ENCODE peak calls at places on chromosome 6, in nine cellular contexts. P, R, U, I, S, Y, N, B and F are unnamed samples.

GRCh38 chr6:1091905-1092304 is 220.0 kb upstream of the FOXQ1 start:
- DNase-seq in R (peak), U (no peak), Y (no peak), I (no peak), S (no peak), B (no peak), P (no peak), N (no peak), F (no peak)

GRCh38 chr6:126531840-126532239 is 191.9 kb downstream of the CENPW start:
- DNase-seq in I (no peak), N (no peak), Y (no peak), S (no peak), B (no peak), P (no peak), U (no peak), R (no peak), F (no peak)

GRCh38 chr6:23851551-23851950 is 274.5 kb upstream of the NRSN1 start:
- DNase-seq in P (no peak), S (no peak), B (peak), R (no peak), N (no peak), U (no peak), I (no peak), Y (no peak), F (no peak)

GRCh38 chr6:160973856-160974255 is 17.7 kb upstream of the MAP3K4 start:
- DNase-seq in P (no peak), I (peak), N (no peak), Y (no peak), R (peak), S (no peak), B (no peak), U (no peak), F (no peak)

GRCh38 chr6:157023958-157024357 is 246.8 kb downstream of the ARID1B start:
- DNase-seq in B (no peak), U (no peak), Y (no peak), R (peak), N (no peak), S (no peak), P (no peak), I (peak), F (no peak)

GRCh38 chr6:170165501-170166117 is 125.3 kb downstream of the DLL1 start:
- DNase-seq in N (no peak), S (no peak), I (no peak), R (no peak), B (no peak), P (no peak), Y (no peak), U (no peak), F (no peak)

GRCh38 chr6:107786709-107787588 is 37.2 kb downstream of the SCML4 start:
- DNase-seq in Y (no peak), P (no peak), B (no peak), I (no peak), U (no peak), N (no peak), S (no peak), R (no peak), F (no peak)

GRCh38 chr6:122610690-122611455 is 668 bp downstream of the PKIB start:
- DNase-seq in Y (peak), B (peak), S (peak), R (no peak), N (no peak), U (peak), I (peak), P (no peak), F (no peak)

GRCh38 chr6:3789018-3789895 is 37.7 kb upstream of the PXDC1 start:
- DNase-seq in R (peak), U (no peak), I (peak), N (no peak), B (no peak), S (peak), P (peak), Y (no peak), F (no peak)

GRCh38 chr6:44247338-44248302 is 719 bp downstream of the HSP90AB1 start:
- DNase-seq in N (no peak), B (peak), P (no peak), R (peak), Y (no peak), U (peak), I (peak), S (peak), F (no peak)

GRCh38 chr6:142543576-142543975 is 241.8 kb downstream of the ADGRG6 start:
- DNase-seq in I (no peak), R (no peak), Y (no peak), S (no peak), N (no peak), B (no peak), P (no peak), U (no peak), F (no peak)

GRCh38 chr6:160027931-160028330 is 59.0 kb downstream of the IGF2R start:
- DNase-seq in N (no peak), U (no peak), B (no peak), I (no peak), R (no peak), S (no peak), P (no peak), Y (no peak), F (no peak)

GRCh38 chr6:156110249-156110648 is 654.6 kb upstream of the NOX3 start:
- DNase-seq in B (no peak), Y (no peak), U (no peak), R (no peak), N (no peak), P (no peak), I (no peak), S (no peak), F (no peak)

GRCh38 chr6:107719160-107719559 is 105.0 kb downstream of the SCML4 start:
- DNase-seq in I (no peak), R (no peak), Y (no peak), N (no peak), U (no peak), B (no peak), S (no peak), P (no peak), F (no peak)

GRCh38 chr6:14353263-14353662 is 235.7 kb downstream of the CD83 start:
- DNase-seq in I (no peak), R (no peak), U (no peak), B (no peak), P (no peak), Y (no peak), N (no peak), S (no peak), F (no peak)

GRCh38 chr6:121645100-121645745 is 209.8 kb downstream of the GJA1 start:
- DNase-seq in P (peak), N (no peak), S (no peak), U (no peak), Y (no peak), B (no peak), R (peak), I (peak), F (no peak)

GRCh38 chr6:41442800-41443501 is 103.2 kb upstream of the FOXP4 start:
- DNase-seq in N (no peak), P (no peak), U (no peak), I (peak), Y (no peak), S (no peak), B (no peak), R (no peak), F (no peak)

GRCh38 chr6:118965354-118965753 is 30.4 kb upstream of the MCM9 start:
- DNase-seq in I (no peak), Y (no peak), B (no peak), S (no peak), U (no peak), R (no peak), P (no peak), N (no peak), F (no peak)

GRCh38 chr6:82040405-82041221 is 206.9 kb downstream of the IBTK start:
- DNase-seq in R (peak), N (no peak), S (peak), U (no peak), P (peak), Y (no peak), B (peak), I (peak), F (no peak)

GRCh38 chr6:85062884-85063283 is 298.5 kb upstream of the TBX18 start:
- DNase-seq in R (no peak), P (no peak), Y (no peak), S (no peak), B (no peak), I (no peak), N (no peak), U (no peak), F (no peak)

GRCh38 chr6:154993026-154993425 is 2.1 kb upstream of the TIAM2 start:
- DNase-seq in S (peak), B (no peak), Y (no peak), U (no peak), R (no peak), P (no peak), I (no peak), N (no peak), F (no peak)

GRCh38 chr6:33698494-33698893 is 13.0 kb downstream of the UQCC2 start:
- DNase-seq in U (no peak), Y (no peak), N (no peak), B (no peak), R (no peak), I (no peak), P (no peak), S (no peak), F (no peak)

GRCh38 chr6:33164176-33164575 is 28.1 kb downstream of the COL11A2 start:
- DNase-seq in S (no peak), R (no peak), Y (no peak), I (no peak), B (no peak), N (no peak), U (no peak), P (no peak), F (no peak)

GRCh38 chr6:140083375-140083774 is 708.9 kb upstream of the CITED2 start:
- DNase-seq in U (no peak), I (no peak), Y (no peak), N (no peak), R (no peak), S (no peak), P (no peak), B (no peak), F (no peak)

GRCh38 chr6:145763742-145764141 is 28.4 kb upstream of the EPM2A start:
- DNase-seq in S (no peak), P (no peak), N (no peak), I (no peak), U (no peak), R (no peak), B (no peak), Y (no peak), F (no peak)

GRCh38 chr6:16276991-16277981 is 38.9 kb downstream of the GMPR start:
- DNase-seq in I (peak), Y (no peak), U (peak), S (peak), B (no peak), P (peak), N (peak), R (peak), F (peak)

GRCh38 chr6:37243131-37243815 is 14.3 kb upstream of the TBC1D22B start:
- DNase-seq in P (no peak), I (no peak), U (no peak), N (no peak), R (no peak), Y (no peak), S (no peak), B (no peak), F (no peak)